ENCODE peak calls at places on chromosomes 12 and 14, in seven cellular contexts. One of them, this sample, is unnamed.

GRCh38 chr14:67436006-67436866 is 24.3 kb upstream of the PLEK2 start:
- DNase-seq in lower leg skin: no peak
- DNase-seq in stomach: no peak
- DNase-seq in neural progenitor cell: no peak
- DNase-seq in HL-60: no peak
- DNase-seq in fibroblast of lung: no peak
- DNase-seq in choroid plexus epithelial cell: no peak
- DNase-seq in this sample: no peak

GRCh38 chr12:92210062-92210461 is 64.4 kb upstream of the BTG1 start:
- DNase-seq in lower leg skin: no peak
- DNase-seq in stomach: no peak
- DNase-seq in neural progenitor cell: no peak
- DNase-seq in HL-60: no peak
- DNase-seq in fibroblast of lung: no peak
- DNase-seq in choroid plexus epithelial cell: no peak
- DNase-seq in this sample: no peak

GRCh38 chr12:64203036-64203435 is 19.1 kb downstream of the KICS2 start:
- DNase-seq in lower leg skin: no peak
- DNase-seq in stomach: no peak
- DNase-seq in neural progenitor cell: no peak
- DNase-seq in HL-60: no peak
- DNase-seq in fibroblast of lung: peak
- DNase-seq in choroid plexus epithelial cell: no peak
- DNase-seq in this sample: no peak

GRCh38 chr14:52380294-52380693 is 66.2 kb downstream of the PTGER2 start:
- DNase-seq in lower leg skin: no peak
- DNase-seq in stomach: no peak
- DNase-seq in neural progenitor cell: no peak
- DNase-seq in HL-60: no peak
- DNase-seq in fibroblast of lung: peak
- DNase-seq in choroid plexus epithelial cell: peak
- DNase-seq in this sample: no peak

GRCh38 chr14:88424573-88424972 is 39.1 kb downstream of the SPATA7 start:
- DNase-seq in lower leg skin: no peak
- DNase-seq in stomach: no peak
- DNase-seq in neural progenitor cell: no peak
- DNase-seq in HL-60: no peak
- DNase-seq in fibroblast of lung: peak
- DNase-seq in choroid plexus epithelial cell: no peak
- DNase-seq in this sample: no peak

GRCh38 chr14:54577977-54578376 is 11.0 kb downstream of the SAMD4A start:
- DNase-seq in lower leg skin: no peak
- DNase-seq in stomach: no peak
- DNase-seq in neural progenitor cell: no peak
- DNase-seq in HL-60: no peak
- DNase-seq in fibroblast of lung: peak
- DNase-seq in choroid plexus epithelial cell: peak
- DNase-seq in this sample: no peak

GRCh38 chr12:26177303-26177702 is 18.1 kb upstream of the SSPN start:
- DNase-seq in lower leg skin: no peak
- DNase-seq in stomach: no peak
- DNase-seq in neural progenitor cell: no peak
- DNase-seq in HL-60: no peak
- DNase-seq in fibroblast of lung: no peak
- DNase-seq in choroid plexus epithelial cell: no peak
- DNase-seq in this sample: no peak

GRCh38 chr12:115697341-115697740 is 580.2 kb downstream of the MED13L start:
- DNase-seq in lower leg skin: no peak
- DNase-seq in stomach: no peak
- DNase-seq in neural progenitor cell: peak
- DNase-seq in HL-60: no peak
- DNase-seq in fibroblast of lung: peak
- DNase-seq in choroid plexus epithelial cell: no peak
- DNase-seq in this sample: no peak

GRCh38 chr12:76266797-76267196 is 81.4 kb downstream of the BBS10 start:
- DNase-seq in lower leg skin: peak
- DNase-seq in stomach: no peak
- DNase-seq in neural progenitor cell: no peak
- DNase-seq in HL-60: no peak
- DNase-seq in fibroblast of lung: peak
- DNase-seq in choroid plexus epithelial cell: peak
- DNase-seq in this sample: no peak

GRCh38 chr14:26138764-26139445 is 458.9 kb downstream of the NOVA1 start:
- DNase-seq in lower leg skin: no peak
- DNase-seq in stomach: no peak
- DNase-seq in neural progenitor cell: peak
- DNase-seq in HL-60: no peak
- DNase-seq in fibroblast of lung: peak
- DNase-seq in choroid plexus epithelial cell: peak
- DNase-seq in this sample: no peak

GRCh38 chr12:123223241-123223668 is 9.7 kb downstream of the MPHOSPH9 start:
- DNase-seq in lower leg skin: no peak
- DNase-seq in stomach: no peak
- DNase-seq in neural progenitor cell: no peak
- DNase-seq in HL-60: no peak
- DNase-seq in fibroblast of lung: no peak
- DNase-seq in choroid plexus epithelial cell: no peak
- DNase-seq in this sample: no peak

GRCh38 chr14:99839696-99840095 is 46.5 kb downstream of the EML1 start:
- DNase-seq in lower leg skin: no peak
- DNase-seq in stomach: no peak
- DNase-seq in neural progenitor cell: no peak
- DNase-seq in HL-60: no peak
- DNase-seq in fibroblast of lung: no peak
- DNase-seq in choroid plexus epithelial cell: no peak
- DNase-seq in this sample: no peak

GRCh38 chr12:10212623-10213131 is at the start of gene GABARAPL1:
- DNase-seq in lower leg skin: peak
- DNase-seq in stomach: peak
- DNase-seq in neural progenitor cell: peak
- DNase-seq in HL-60: peak
- DNase-seq in fibroblast of lung: peak
- DNase-seq in choroid plexus epithelial cell: peak
- DNase-seq in this sample: peak

GRCh38 chr12:108564724-108565123 is 2.3 kb downstream of the ISCU start:
- DNase-seq in lower leg skin: no peak
- DNase-seq in stomach: no peak
- DNase-seq in neural progenitor cell: no peak
- DNase-seq in HL-60: no peak
- DNase-seq in fibroblast of lung: no peak
- DNase-seq in choroid plexus epithelial cell: peak
- DNase-seq in this sample: no peak

GRCh38 chr14:90191585-90191984 is 64.8 kb upstream of the PSMC1 start:
- DNase-seq in lower leg skin: no peak
- DNase-seq in stomach: no peak
- DNase-seq in neural progenitor cell: no peak
- DNase-seq in HL-60: no peak
- DNase-seq in fibroblast of lung: no peak
- DNase-seq in choroid plexus epithelial cell: no peak
- DNase-seq in this sample: no peak

GRCh38 chr14:90191154-90191553 is 65.2 kb upstream of the PSMC1 start:
- DNase-seq in lower leg skin: no peak
- DNase-seq in stomach: peak
- DNase-seq in neural progenitor cell: no peak
- DNase-seq in HL-60: no peak
- DNase-seq in fibroblast of lung: no peak
- DNase-seq in choroid plexus epithelial cell: no peak
- DNase-seq in this sample: no peak

GRCh38 chr14:90184571-90185266 is 71.6 kb upstream of the PSMC1 start:
- DNase-seq in lower leg skin: no peak
- DNase-seq in stomach: no peak
- DNase-seq in neural progenitor cell: peak
- DNase-seq in HL-60: no peak
- DNase-seq in fibroblast of lung: no peak
- DNase-seq in choroid plexus epithelial cell: no peak
- DNase-seq in this sample: no peak

GRCh38 chr14:90184094-90184493 is 72.3 kb upstream of the PSMC1 start:
- DNase-seq in lower leg skin: no peak
- DNase-seq in stomach: no peak
- DNase-seq in neural progenitor cell: no peak
- DNase-seq in HL-60: no peak
- DNase-seq in fibroblast of lung: no peak
- DNase-seq in choroid plexus epithelial cell: no peak
- DNase-seq in this sample: no peak

DNA sequence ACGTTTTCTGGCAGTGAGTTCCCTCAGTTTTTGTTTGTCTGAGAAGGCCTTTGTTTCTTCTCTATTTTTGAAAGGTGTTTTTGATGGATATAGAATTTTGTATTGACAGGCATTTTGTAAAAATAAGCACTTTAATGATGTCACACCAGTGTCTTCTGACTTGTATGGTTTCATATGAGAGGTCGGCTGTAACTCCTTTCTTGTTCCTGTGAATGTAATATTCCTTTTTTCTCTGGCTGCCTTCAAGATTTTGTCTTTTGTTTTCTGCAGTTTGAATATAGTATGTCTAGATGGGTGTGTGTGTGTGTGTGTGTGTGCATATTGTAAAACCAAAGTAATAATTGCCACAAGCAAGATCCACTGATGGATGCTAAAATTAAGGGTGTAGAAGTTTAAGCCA is 67.8 kb upstream of the PSMC1 start:
- DNase-seq in lower leg skin: no peak
- DNase-seq in stomach: no peak
- DNase-seq in neural progenitor cell: no peak
- DNase-seq in HL-60: no peak
- DNase-seq in fibroblast of lung: no peak
- DNase-seq in choroid plexus epithelial cell: no peak
- DNase-seq in this sample: no peak
- TF ChIP-seq CTCF in lower leg skin: no peak
- TF ChIP-seq CTCF in stomach: no peak
- TF ChIP-seq CTCF in neural progenitor cell: no peak
- TF ChIP-seq CTCF in HL-60: no peak
- TF ChIP-seq CTCF in fibroblast of lung: no peak
- TF ChIP-seq CTCF in choroid plexus epithelial cell: no peak
- TF ChIP-seq CTCF in this sample: no peak

DNA sequence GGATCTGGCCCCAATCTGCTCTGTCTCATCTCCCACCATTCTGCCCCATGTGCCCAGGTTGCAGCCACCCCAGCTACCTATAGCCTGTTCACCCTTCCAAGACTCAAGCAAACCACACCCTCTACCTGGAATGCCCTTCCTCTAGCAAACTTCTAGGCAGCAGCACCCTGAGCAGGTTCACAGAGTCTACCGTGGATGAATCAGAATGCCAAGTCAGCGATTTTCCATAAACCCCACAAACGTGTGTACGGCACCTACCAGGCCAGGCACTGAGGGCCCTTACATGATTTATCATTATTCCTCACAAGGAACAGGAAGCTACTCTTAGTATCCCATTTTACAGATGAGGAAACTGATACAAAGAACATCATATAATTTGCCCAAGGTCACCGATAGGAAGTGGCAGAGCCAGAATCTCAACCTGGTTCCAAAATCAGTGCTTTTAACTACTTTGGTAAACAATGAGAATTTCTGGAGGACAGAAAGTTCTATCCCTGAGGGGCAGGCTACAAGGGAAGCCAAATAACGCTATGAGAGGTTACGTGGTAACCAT is 28.0 kb upstream of the DHRS4 start:
- DNase-seq in lower leg skin: no peak
- DNase-seq in stomach: no peak
- DNase-seq in neural progenitor cell: no peak
- DNase-seq in HL-60: no peak
- DNase-seq in fibroblast of lung: no peak
- DNase-seq in choroid plexus epithelial cell: no peak
- DNase-seq in this sample: no peak
- TF ChIP-seq CTCF in lower leg skin: no peak
- TF ChIP-seq CTCF in stomach: no peak
- TF ChIP-seq CTCF in neural progenitor cell: no peak
- TF ChIP-seq CTCF in HL-60: no peak
- TF ChIP-seq CTCF in fibroblast of lung: no peak
- TF ChIP-seq CTCF in choroid plexus epithelial cell: no peak
- TF ChIP-seq CTCF in this sample: no peak

GRCh38 chr12:112473056-112473455 is 54.3 kb downstream of the PTPN11 start:
- DNase-seq in lower leg skin: no peak
- DNase-seq in stomach: no peak
- DNase-seq in neural progenitor cell: peak
- DNase-seq in HL-60: no peak
- DNase-seq in fibroblast of lung: no peak
- DNase-seq in choroid plexus epithelial cell: peak
- DNase-seq in this sample: no peak
- TF ChIP-seq CTCF in lower leg skin: no peak
- TF ChIP-seq CTCF in stomach: no peak
- TF ChIP-seq CTCF in neural progenitor cell: peak
- TF ChIP-seq CTCF in HL-60: peak
- TF ChIP-seq CTCF in fibroblast of lung: no peak
- TF ChIP-seq CTCF in choroid plexus epithelial cell: peak
- TF ChIP-seq CTCF in this sample: no peak

GRCh38 chr14:78713716-78714115 is 543.5 kb downstream of the NRXN3 start:
- DNase-seq in lower leg skin: no peak
- DNase-seq in stomach: no peak
- DNase-seq in neural progenitor cell: no peak
- DNase-seq in HL-60: no peak
- DNase-seq in fibroblast of lung: no peak
- DNase-seq in choroid plexus epithelial cell: no peak
- DNase-seq in this sample: no peak

GRCh38 chr14:78710963-78711362 is 540.8 kb downstream of the NRXN3 start:
- DNase-seq in lower leg skin: no peak
- DNase-seq in stomach: no peak
- DNase-seq in neural progenitor cell: no peak
- DNase-seq in HL-60: no peak
- DNase-seq in fibroblast of lung: no peak
- DNase-seq in choroid plexus epithelial cell: no peak
- DNase-seq in this sample: no peak

GRCh38 chr14:78705989-78706388 is 535.8 kb downstream of the NRXN3 start:
- DNase-seq in lower leg skin: no peak
- DNase-seq in stomach: no peak
- DNase-seq in neural progenitor cell: no peak
- DNase-seq in HL-60: no peak
- DNase-seq in fibroblast of lung: no peak
- DNase-seq in choroid plexus epithelial cell: no peak
- DNase-seq in this sample: no peak

GRCh38 chr14:78714722-78715121 is 544.5 kb downstream of the NRXN3 start:
- DNase-seq in lower leg skin: no peak
- DNase-seq in stomach: no peak
- DNase-seq in neural progenitor cell: no peak
- DNase-seq in HL-60: no peak
- DNase-seq in fibroblast of lung: no peak
- DNase-seq in choroid plexus epithelial cell: no peak
- DNase-seq in this sample: no peak

DNA sequence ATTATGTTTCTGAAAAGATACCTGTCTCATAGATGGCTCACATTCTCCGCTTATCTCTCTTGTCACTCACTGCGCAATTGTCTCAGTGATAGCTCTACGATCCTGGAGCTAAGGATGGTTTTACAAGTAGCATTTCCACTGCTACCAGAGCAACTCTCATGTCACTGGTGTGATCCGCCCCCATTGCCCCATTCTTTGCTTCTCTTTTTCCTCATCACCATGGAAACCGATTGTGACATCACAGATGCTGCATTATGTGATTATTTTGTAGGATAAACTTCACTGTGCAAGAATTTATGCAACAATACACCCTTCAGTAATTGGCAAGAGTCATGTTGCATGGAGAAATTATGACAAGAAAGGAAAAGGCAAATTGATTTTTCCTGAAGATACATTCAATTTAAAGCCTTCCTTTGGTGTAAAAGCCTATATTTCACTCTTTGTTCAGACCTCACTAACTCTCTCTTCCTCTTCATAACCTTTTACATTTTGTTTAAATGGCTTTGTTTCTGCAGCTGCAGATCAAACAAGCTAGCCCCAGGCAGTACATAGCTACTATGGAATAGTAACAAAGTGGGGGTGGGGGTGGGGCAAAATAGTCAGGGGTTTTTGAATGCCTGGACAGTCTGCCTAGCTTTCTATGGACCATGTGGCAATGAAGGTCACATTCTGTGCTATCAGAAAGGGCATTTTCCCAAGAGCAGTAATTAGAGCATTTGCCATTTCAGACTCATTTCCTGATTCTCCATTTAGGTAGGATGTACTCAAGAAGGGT is 539.8 kb downstream of the NRXN3 start:
- DNase-seq in lower leg skin: no peak
- DNase-seq in stomach: no peak
- DNase-seq in neural progenitor cell: no peak
- DNase-seq in HL-60: no peak
- DNase-seq in fibroblast of lung: no peak
- DNase-seq in choroid plexus epithelial cell: no peak
- DNase-seq in this sample: no peak
- TF ChIP-seq CTCF in lower leg skin: no peak
- TF ChIP-seq CTCF in stomach: no peak
- TF ChIP-seq CTCF in neural progenitor cell: no peak
- TF ChIP-seq CTCF in HL-60: no peak
- TF ChIP-seq CTCF in fibroblast of lung: no peak
- TF ChIP-seq CTCF in choroid plexus epithelial cell: no peak
- TF ChIP-seq CTCF in this sample: no peak

This sample was measured in mesothelial cell of epicardium.